ENCODE peak calls at places on chromosomes 13 and 19, in four cellular contexts. Q, H, G and R are unnamed samples.

GRCh38 chr19:36136975-36137686 is 2.7 kb upstream of the CAPNS1 start:
- DNase-seq in H (no peak), G (peak; percentile 98), Q (no peak), R (no peak)

GRCh38 chr13:111876506-111876905 is 190.4 kb upstream of the SOX1 start:
- DNase-seq in Q (no peak), G (no peak), H (no peak), R (no peak)

GRCh38 chr13:34411881-34412280 is 530.2 kb upstream of the NBEA start:
- DNase-seq in H (no peak), Q (no peak), G (no peak), R (no peak)

GRCh38 chr13:98972627-98973026 is 5.2 kb downstream of the DOCK9 start:
- DNase-seq in G (peak; percentile 57), Q (no peak), H (no peak), R (no peak)

GRCh38 chr13:30743319-30744055 is 8.1 kb downstream of the ALOX5AP start:
- DNase-seq in G (peak; percentile 96), Q (no peak), H (no peak), R (no peak)

GRCh38 chr13:36736119-36736726 is 62.4 kb downstream of the SERTM1 start:
- DNase-seq in G (peak; percentile 66), Q (no peak), H (peak; percentile 65), R (no peak)

GRCh38 chr13:107099661-107100060 is 531.7 kb upstream of the ARGLU1 start:
- DNase-seq in G (peak; percentile 0), H (no peak), Q (no peak), R (no peak)

GRCh38 chr19:4557186-4557970 is 2.1 kb downstream of the SEMA6B start:
- DNase-seq in H (no peak), G (no peak), Q (no peak), R (peak; percentile 78)

GRCh38 chr19:50333737-50334617 is 4.8 kb upstream of the KCNC3 start:
- DNase-seq in Q (peak; percentile 59), H (peak; percentile 83), G (peak; percentile 55), R (peak; percentile 67)

GRCh38 chr13:91459485-91459884 is 61.1 kb downstream of the GPC5 start:
- DNase-seq in H (no peak), Q (no peak), G (no peak), R (no peak)

GRCh38 chr19:34649886-34650543 is 26.9 kb downstream of the SCGB2B2 start:
- DNase-seq in Q (no peak), H (no peak), G (no peak), R (no peak)

GRCh38 chr19:46821512-46822359 is 28.9 kb downstream of the AP2S1 start:
- DNase-seq in Q (peak; percentile 21), H (no peak), G (no peak), R (peak; percentile 41)

GRCh38 chr19:39335168-39335567 is 675 bp downstream of the GMFG start:
- DNase-seq in G (no peak), H (no peak), Q (no peak), R (no peak)

GRCh38 chr13:97286317-97287046 is 64.3 kb downstream of the MBNL2 start:
- DNase-seq in H (no peak), Q (no peak), G (no peak), R (no peak)

GRCh38 chr13:90362718-90363117 is 984.8 kb upstream of the MIR17HG start:
- DNase-seq in G (no peak), H (no peak), Q (no peak), R (no peak)

GRCh38 chr13:53058077-53058660 is 29.6 kb downstream of the OLFM4 start:
- DNase-seq in G (no peak), Q (no peak), H (no peak), R (no peak)

GRCh38 chr19:23991170-23991569 is 76.5 kb downstream of the ZNF726 start:
- DNase-seq in Q (no peak), H (no peak), G (peak; percentile 80), R (no peak)

GRCh38 chr13:58463841-58464240 is 832.3 kb downstream of the PCDH17 start:
- DNase-seq in G (no peak), Q (no peak), H (no peak), R (no peak)

GRCh38 chr13:43127103-43127817 is 103.9 kb downstream of the DNAJC15 start:
- DNase-seq in G (no peak), Q (no peak), H (no peak), R (no peak)

GRCh38 chr13:41780736-41781708 is 179.9 kb downstream of the VWA8 start:
- DNase-seq in Q (no peak), H (no peak), G (peak; percentile 24), R (no peak)

GRCh38 chr19:30671622-30672051 is 299.5 kb downstream of the ZNF536 start:
- DNase-seq in Q (no peak), H (no peak), G (no peak), R (no peak)